ENCODE peak calls at places on chromosomes 16 and 17, in seven cellular contexts. Z, T, C, M, D, B and S are unnamed samples.

GRCh38 chr16:53785044-53785443 is 81.1 kb downstream of the FTO start:
- DNase-seq in D (no peak), Z (no peak), B (no peak), C (no peak), M (no peak), T (no peak), S (no peak)

GRCh38 chr16:82631701-82632685 is 5.2 kb downstream of the CDH13 start:
- DNase-seq in T (no peak), C (no peak), D (peak), Z (peak), M (no peak), B (no peak), S (no peak)

GRCh38 chr17:6381052-6381451 is 53.9 kb downstream of the AIPL1 start:
- DNase-seq in B (no peak), T (no peak), C (no peak), M (peak), D (no peak), Z (no peak), S (no peak)

GRCh38 chr17:81601525-81602120 is 35.3 kb downstream of the NPLOC4 start:
- DNase-seq in T (peak), B (peak), Z (peak), M (peak), D (peak), C (peak), S (peak)

GRCh38 chr17:77440571-77440981 is 299.8 kb downstream of the SEC14L1 start:
- DNase-seq in Z (no peak), C (no peak), M (no peak), D (no peak), B (no peak), T (no peak), S (no peak)

GRCh38 chr17:44610331-44610730 is 45.9 kb upstream of the MEIOC start:
- DNase-seq in B (no peak), Z (no peak), T (no peak), D (peak), M (no peak), C (no peak), S (no peak)

GRCh38 chr17:73759324-73760185 is 115.3 kb upstream of the SDK2 start:
- DNase-seq in Z (peak), T (no peak), M (no peak), B (no peak), C (no peak), D (no peak), S (no peak)

GRCh38 chr16:89801800-89802199 is 14.6 kb downstream of the FANCA start:
- DNase-seq in C (no peak), T (no peak), Z (peak), D (no peak), B (no peak), M (no peak), S (no peak)

GRCh38 chr17:60127068-60128064 is 22.4 kb upstream of the CA4 start:
- DNase-seq in C (peak), D (no peak), M (no peak), B (no peak), Z (peak), T (no peak), S (no peak)

GRCh38 chr17:80843741-80844156 is 147.9 kb upstream of the CHMP6 start:
- DNase-seq in Z (no peak), D (no peak), T (no peak), B (no peak), C (no peak), M (no peak), S (peak)

GRCh38 chr17:29726721-29727252 is 104.1 kb upstream of the CORO6 start:
- DNase-seq in D (peak), B (peak), M (no peak), T (no peak), C (no peak), Z (peak), S (no peak)

GRCh38 chr17:12549499-12549901 is 116.2 kb upstream of the MYOCD start:
- DNase-seq in T (no peak), M (no peak), B (no peak), C (no peak), Z (no peak), D (no peak), S (no peak)

GRCh38 chr17:4536259-4536741 is 18.9 kb downstream of the MYBBP1A start:
- DNase-seq in B (no peak), Z (no peak), T (no peak), M (no peak), D (peak), C (peak), S (no peak)

GRCh38 chr16:88538366-88539060 is 31.7 kb upstream of the ZC3H18 start:
- DNase-seq in T (no peak), B (no peak), D (no peak), Z (no peak), C (no peak), M (no peak), S (no peak)

GRCh38 chr16:74580828-74581227 is 26.1 kb downstream of the GLG1 start:
- DNase-seq in M (no peak), C (no peak), T (no peak), B (peak), D (no peak), Z (no peak), S (no peak)

GRCh38 chr17:22512997-22513538 is 820.7 kb downstream of the KCNJ18 start:
- DNase-seq in C (no peak), Z (peak), D (peak), M (no peak), B (no peak), T (no peak), S (no peak)

GRCh38 chr17:50475362-50475761 is 3.3 kb upstream of the RSAD1 start:
- DNase-seq in Z (no peak), M (no peak), T (no peak), B (no peak), D (no peak), C (no peak), S (no peak)
- TF ChIP-seq SIN3A in Z (no peak), M (no peak), T (no peak), B (no peak), D (no peak), C (no peak), S (no peak)

DNA sequence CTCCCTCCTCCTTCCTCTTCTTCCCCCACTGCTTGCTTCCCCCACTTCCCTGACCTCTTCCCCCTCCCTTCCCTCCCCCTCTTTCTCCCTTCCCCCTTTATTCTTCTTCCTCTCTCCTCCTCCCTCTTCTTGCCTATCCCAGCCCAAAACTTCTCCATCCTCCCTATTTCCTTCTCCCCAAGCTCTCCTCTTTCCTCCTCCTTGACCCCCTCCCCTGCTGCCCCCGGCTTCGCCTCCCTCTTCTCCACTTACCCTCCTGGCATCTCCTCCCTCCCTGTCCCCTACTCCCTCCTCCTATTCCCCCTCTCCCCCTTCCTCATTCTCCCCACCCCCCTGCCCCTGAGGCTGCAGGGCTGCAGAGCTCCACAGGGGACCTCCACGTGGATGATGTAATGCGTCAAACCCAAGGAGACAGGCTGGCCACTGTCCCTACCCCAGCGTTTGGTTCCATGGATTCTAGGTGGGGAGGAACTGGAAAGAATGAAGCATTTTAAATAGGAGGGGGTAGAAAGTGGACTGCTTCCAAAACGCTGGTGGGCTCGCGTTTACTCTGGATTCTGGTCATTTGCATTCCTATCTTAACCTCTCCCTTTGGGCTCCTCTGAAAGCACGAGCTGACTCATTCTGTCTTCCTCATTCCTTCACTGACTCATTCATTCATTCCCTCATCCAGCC is 687 bp upstream of the COTL1 start:
- DNase-seq in B (no peak), Z (peak), M (peak), D (peak), T (peak), C (peak), S (peak)
- TF ChIP-seq SIN3A in B (no peak), Z (peak), M (no peak), D (no peak), T (no peak), C (peak), S (no peak)

GRCh38 chr16:30984669-30985400 is at the start of gene HSD3B7:
- DNase-seq in B (no peak), T (peak), M (peak), C (peak), Z (peak), D (peak), S (peak)
- TF ChIP-seq SIN3A in B (no peak), T (no peak), M (no peak), C (no peak), Z (peak), D (no peak), S (no peak)

DNA sequence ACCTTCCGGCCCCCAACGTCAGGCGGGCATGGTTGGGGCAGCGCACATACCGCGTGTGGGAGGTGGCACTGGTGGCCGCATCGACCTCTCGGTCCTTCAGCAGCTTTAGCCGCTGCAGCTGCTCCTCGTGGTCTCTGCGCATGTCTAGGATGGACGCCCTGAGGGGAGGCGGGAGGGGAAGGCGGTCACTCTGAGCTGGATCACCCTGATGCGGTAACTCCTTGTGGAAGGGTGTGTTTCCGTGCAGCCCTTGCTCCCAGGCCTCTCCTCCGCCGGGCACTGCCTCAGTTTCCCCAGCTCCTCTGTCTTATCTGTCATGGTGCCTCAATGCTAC is 13.4 kb upstream of the MRPL38 start:
- DNase-seq in B (no peak), D (no peak), C (no peak), M (no peak), Z (no peak), T (no peak), S (no peak)
- TF ChIP-seq SIN3A in B (no peak), D (no peak), C (no peak), M (no peak), Z (no peak), T (no peak), S (no peak)

DNA sequence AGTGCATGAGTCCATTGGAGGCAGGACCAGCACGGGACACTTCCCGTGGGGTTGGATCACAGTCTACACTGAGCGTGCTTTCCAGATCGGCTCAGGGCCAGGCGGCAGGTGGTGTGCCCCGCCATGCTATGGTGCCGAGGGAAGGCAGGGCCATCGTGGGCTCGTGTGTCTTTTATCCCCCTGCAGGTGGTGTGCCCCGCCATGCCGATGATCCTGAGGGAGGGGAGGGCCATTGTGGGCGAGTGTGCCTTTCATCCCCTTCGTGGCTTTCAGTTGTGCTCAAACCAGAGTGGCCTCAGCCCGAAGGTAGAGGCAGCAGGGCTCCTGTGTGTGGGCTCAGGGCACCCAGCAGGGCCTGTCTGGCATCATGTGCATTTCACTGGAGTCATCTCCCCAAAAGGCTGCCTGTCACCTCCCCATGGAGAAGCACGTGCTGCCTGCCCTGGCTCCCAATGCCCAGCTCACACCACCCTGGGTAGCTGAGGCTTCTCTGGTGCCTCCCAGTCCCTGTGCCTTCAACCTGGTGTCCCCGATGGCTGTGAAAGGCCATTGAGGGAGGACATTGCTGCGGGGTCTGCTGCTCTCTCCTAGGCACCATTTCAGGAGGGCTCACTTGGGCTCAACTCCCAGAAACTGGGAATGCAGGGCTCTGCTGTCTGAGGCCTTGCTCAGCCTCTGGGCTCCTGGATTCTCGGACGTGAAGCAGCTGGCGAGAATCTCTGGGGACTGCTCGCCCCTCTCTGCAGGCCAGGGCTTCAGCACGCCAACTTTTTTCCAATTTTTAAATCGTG is 207.6 kb downstream of the NPIPB11 start:
- DNase-seq in M (no peak), B (no peak), D (no peak), Z (no peak), C (peak), T (no peak), S (no peak)
- TF ChIP-seq SIN3A in M (no peak), B (no peak), D (no peak), Z (no peak), C (no peak), T (no peak), S (no peak)

GRCh38 chr17:17765921-17766320 is 70.9 kb downstream of the SREBF1 start:
- DNase-seq in Z (no peak), C (no peak), B (no peak), T (no peak), D (no peak), M (no peak), S (no peak)
- TF ChIP-seq SIN3A in Z (no peak), C (no peak), B (no peak), T (no peak), D (no peak), M (no peak), S (no peak)